ENCODE peak calls at places on chromosomes 7 and 10, in eight cellular contexts. One of them, this sample, is unnamed.

GRCh38 chr7:150388709-150389531 is 9.8 kb downstream of the ZNF775 start:
- DNase-seq in tibial nerve: peak; percentile 23
- DNase-seq in adrenal gland: peak; percentile 95
- DNase-seq in ovary: peak; percentile 81
- DNase-seq in mesendoderm: peak; percentile 59
- DNase-seq in stomach: peak; percentile 75
- DNase-seq in cardiac muscle cell: peak; percentile 43
- DNase-seq in CD8-positive, alpha-beta T cell: no peak
- DNase-seq in this sample: peak; percentile 88

GRCh38 chr7:37310322-37311080 is 138.2 kb downstream of the ELMO1 start:
- DNase-seq in tibial nerve: no peak
- DNase-seq in adrenal gland: no peak
- DNase-seq in cardiac muscle cell: no peak
- DNase-seq in ovary: no peak
- DNase-seq in stomach: no peak
- DNase-seq in CD8-positive, alpha-beta T cell: no peak
- DNase-seq in mesendoderm: no peak
- DNase-seq in this sample: no peak

GRCh38 chr7:151566897-151567320 is 47.2 kb upstream of the RHEB start:
- DNase-seq in tibial nerve: no peak
- DNase-seq in adrenal gland: no peak
- DNase-seq in ovary: no peak
- DNase-seq in mesendoderm: peak; percentile 59
- DNase-seq in CD8-positive, alpha-beta T cell: no peak
- DNase-seq in cardiac muscle cell: no peak
- DNase-seq in stomach: no peak
- DNase-seq in this sample: no peak

GRCh38 chr10:14478639-14479038 is 147.9 kb upstream of the FRMD4A start:
- DNase-seq in cardiac muscle cell: peak; percentile 71
- DNase-seq in ovary: peak; percentile 41
- DNase-seq in adrenal gland: peak; percentile 73
- DNase-seq in stomach: peak; percentile 49
- DNase-seq in tibial nerve: peak; percentile 72
- DNase-seq in mesendoderm: peak; percentile 80
- DNase-seq in CD8-positive, alpha-beta T cell: no peak
- DNase-seq in this sample: peak; percentile 90

GRCh38 chr10:58475322-58476277 is 37.1 kb upstream of the BICC1 start:
- DNase-seq in tibial nerve: no peak
- DNase-seq in CD8-positive, alpha-beta T cell: no peak
- DNase-seq in stomach: no peak
- DNase-seq in mesendoderm: peak; percentile 33
- DNase-seq in ovary: no peak
- DNase-seq in adrenal gland: no peak
- DNase-seq in cardiac muscle cell: no peak
- DNase-seq in this sample: peak; percentile 24

GRCh38 chr7:20647908-20648776 is 32.7 kb downstream of the ABCB5 start:
- DNase-seq in mesendoderm: peak; percentile 84
- DNase-seq in adrenal gland: no peak
- DNase-seq in cardiac muscle cell: peak; percentile 70
- DNase-seq in stomach: no peak
- DNase-seq in tibial nerve: no peak
- DNase-seq in CD8-positive, alpha-beta T cell: no peak
- DNase-seq in ovary: no peak
- DNase-seq in this sample: peak; percentile 65

GRCh38 chr10:75001715-75002350 is 109.6 kb upstream of the SAMD8 start:
- DNase-seq in stomach: no peak
- DNase-seq in CD8-positive, alpha-beta T cell: no peak
- DNase-seq in adrenal gland: no peak
- DNase-seq in tibial nerve: no peak
- DNase-seq in ovary: no peak
- DNase-seq in mesendoderm: no peak
- DNase-seq in cardiac muscle cell: no peak
- DNase-seq in this sample: no peak

GRCh38 chr10:67612156-67612555 is 83.8 kb downstream of the CTNNA3 start:
- DNase-seq in ovary: no peak
- DNase-seq in cardiac muscle cell: no peak
- DNase-seq in CD8-positive, alpha-beta T cell: no peak
- DNase-seq in tibial nerve: no peak
- DNase-seq in stomach: no peak
- DNase-seq in mesendoderm: no peak
- DNase-seq in adrenal gland: no peak
- DNase-seq in this sample: no peak

GRCh38 chr7:116455009-116455408 is 44.5 kb upstream of the CAV2 start:
- DNase-seq in adrenal gland: no peak
- DNase-seq in mesendoderm: no peak
- DNase-seq in ovary: no peak
- DNase-seq in stomach: no peak
- DNase-seq in CD8-positive, alpha-beta T cell: no peak
- DNase-seq in tibial nerve: no peak
- DNase-seq in cardiac muscle cell: no peak
- DNase-seq in this sample: no peak

GRCh38 chr10:102555781-102556328 is 52.1 kb downstream of the SUFU start:
- DNase-seq in ovary: no peak
- DNase-seq in cardiac muscle cell: no peak
- DNase-seq in tibial nerve: no peak
- DNase-seq in CD8-positive, alpha-beta T cell: no peak
- DNase-seq in mesendoderm: no peak
- DNase-seq in adrenal gland: peak; percentile 73
- DNase-seq in stomach: no peak
- DNase-seq in this sample: no peak

GRCh38 chr7:133674079-133674478 is 421.2 kb downstream of the EXOC4 start:
- DNase-seq in adrenal gland: no peak
- DNase-seq in tibial nerve: no peak
- DNase-seq in cardiac muscle cell: no peak
- DNase-seq in ovary: no peak
- DNase-seq in mesendoderm: no peak
- DNase-seq in CD8-positive, alpha-beta T cell: no peak
- DNase-seq in stomach: no peak
- DNase-seq in this sample: no peak

GRCh38 chr10:82813856-82814255 is 938.9 kb downstream of the NRG3 start:
- DNase-seq in mesendoderm: peak; percentile 27
- DNase-seq in cardiac muscle cell: no peak
- DNase-seq in ovary: no peak
- DNase-seq in stomach: peak; percentile 32
- DNase-seq in CD8-positive, alpha-beta T cell: no peak
- DNase-seq in adrenal gland: no peak
- DNase-seq in tibial nerve: no peak
- DNase-seq in this sample: no peak

GRCh38 chr7:138029941-138030340 is 28.1 kb upstream of the CREB3L2 start:
- DNase-seq in cardiac muscle cell: no peak
- DNase-seq in tibial nerve: no peak
- DNase-seq in adrenal gland: no peak
- DNase-seq in mesendoderm: peak; percentile 86
- DNase-seq in stomach: no peak
- DNase-seq in CD8-positive, alpha-beta T cell: no peak
- DNase-seq in ovary: no peak
- DNase-seq in this sample: no peak

GRCh38 chr10:62195675-62195926 is 73.0 kb downstream of the RTKN2 start:
- DNase-seq in adrenal gland: no peak
- DNase-seq in tibial nerve: no peak
- DNase-seq in mesendoderm: no peak
- DNase-seq in stomach: no peak
- DNase-seq in CD8-positive, alpha-beta T cell: no peak
- DNase-seq in ovary: no peak
- DNase-seq in cardiac muscle cell: no peak
- DNase-seq in this sample: no peak

GRCh38 chr10:52644678-52645434 is 127.7 kb downstream of the MBL2 start:
- DNase-seq in mesendoderm: peak; percentile 54
- DNase-seq in adrenal gland: peak; percentile 62
- DNase-seq in tibial nerve: peak; percentile 32
- DNase-seq in ovary: no peak
- DNase-seq in cardiac muscle cell: peak; percentile 66
- DNase-seq in stomach: peak; percentile 40
- DNase-seq in CD8-positive, alpha-beta T cell: no peak
- DNase-seq in this sample: peak; percentile 70

GRCh38 chr10:70920519-70920918 is 32.2 kb upstream of the PCBD1 start:
- DNase-seq in mesendoderm: no peak
- DNase-seq in CD8-positive, alpha-beta T cell: no peak
- DNase-seq in tibial nerve: no peak
- DNase-seq in ovary: no peak
- DNase-seq in cardiac muscle cell: no peak
- DNase-seq in adrenal gland: no peak
- DNase-seq in stomach: peak; percentile 76
- DNase-seq in this sample: no peak

GRCh38 chr10:80471009-80471408 is 16.9 kb downstream of the TSPAN14 start:
- DNase-seq in tibial nerve: no peak
- DNase-seq in cardiac muscle cell: no peak
- DNase-seq in ovary: no peak
- DNase-seq in mesendoderm: no peak
- DNase-seq in CD8-positive, alpha-beta T cell: peak; percentile 37
- DNase-seq in adrenal gland: no peak
- DNase-seq in stomach: no peak
- DNase-seq in this sample: no peak

GRCh38 chr10:8312079-8312478 is 257.6 kb downstream of the GATA3 start:
- DNase-seq in ovary: no peak
- DNase-seq in adrenal gland: no peak
- DNase-seq in tibial nerve: no peak
- DNase-seq in stomach: no peak
- DNase-seq in CD8-positive, alpha-beta T cell: no peak
- DNase-seq in mesendoderm: no peak
- DNase-seq in cardiac muscle cell: no peak
- DNase-seq in this sample: no peak

GRCh38 chr7:45188736-45189135 is 31.1 kb downstream of the RAMP3 start:
- DNase-seq in ovary: no peak
- DNase-seq in cardiac muscle cell: no peak
- DNase-seq in adrenal gland: no peak
- DNase-seq in CD8-positive, alpha-beta T cell: no peak
- DNase-seq in stomach: peak; percentile 17
- DNase-seq in mesendoderm: no peak
- DNase-seq in tibial nerve: no peak
- DNase-seq in this sample: no peak

GRCh38 chr7:149713731-149714068 is 59.7 kb downstream of the ZNF467 start:
- DNase-seq in ovary: no peak
- DNase-seq in adrenal gland: no peak
- DNase-seq in CD8-positive, alpha-beta T cell: no peak
- DNase-seq in tibial nerve: peak; percentile 2
- DNase-seq in mesendoderm: no peak
- DNase-seq in cardiac muscle cell: no peak
- DNase-seq in stomach: no peak
- DNase-seq in this sample: no peak

DNA sequence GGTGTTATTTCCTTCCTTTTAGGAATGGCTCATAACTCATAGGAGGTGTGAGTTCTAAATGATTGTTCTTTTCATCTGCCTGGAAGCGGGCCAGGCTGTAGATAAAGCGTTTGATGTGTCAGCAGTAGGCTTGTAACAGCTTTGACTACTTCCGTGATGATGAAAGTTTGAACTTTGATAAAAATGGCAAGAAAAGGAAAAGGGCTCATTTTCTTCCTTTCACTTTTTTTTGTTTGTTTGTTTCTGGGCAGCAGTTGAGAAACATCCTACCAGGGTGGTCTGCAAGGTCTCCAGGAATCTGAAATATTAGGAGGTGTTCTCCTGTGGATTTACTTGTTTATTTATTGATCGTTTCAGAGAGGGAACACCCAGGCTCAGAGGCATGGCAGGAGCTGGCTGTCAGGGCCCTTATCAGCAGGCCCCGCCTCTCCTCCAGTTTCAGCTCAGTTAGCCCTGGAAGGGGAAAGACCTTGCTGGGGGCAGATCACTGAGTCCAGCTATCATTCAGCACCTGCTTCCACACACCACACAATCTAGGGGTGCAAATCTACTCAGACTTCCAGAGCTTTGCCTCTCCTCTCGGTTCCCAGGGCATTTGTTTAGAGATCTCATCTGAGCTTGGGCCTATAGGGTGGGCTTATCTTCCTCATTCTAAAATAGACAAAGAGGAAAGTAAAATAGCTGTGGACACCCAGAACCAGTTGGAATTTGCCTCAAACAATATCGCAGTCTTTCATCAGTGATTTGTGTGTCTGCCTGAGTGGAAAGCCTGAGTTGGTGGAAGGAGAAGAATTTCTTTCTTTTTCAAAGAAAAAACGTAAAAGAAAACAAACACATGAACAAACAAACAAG is 131.0 kb downstream of the BMPER start:
- DNase-seq in adrenal gland: peak; percentile 59
- DNase-seq in tibial nerve: no peak
- DNase-seq in CD8-positive, alpha-beta T cell: no peak
- DNase-seq in stomach: peak; percentile 83
- DNase-seq in mesendoderm: peak; percentile 44
- DNase-seq in ovary: peak; percentile 63
- DNase-seq in cardiac muscle cell: peak; percentile 70
- DNase-seq in this sample: peak; percentile 49
- H3K27ac ChIP-seq in adrenal gland: peak overlapping the region; percentile 43
- H3K27ac ChIP-seq in tibial nerve: no peak overlapping the region
- H3K27ac ChIP-seq in CD8-positive, alpha-beta T cell: no peak overlapping the region
- H3K27ac ChIP-seq in stomach: peak overlapping the region; percentile 72
- H3K27ac ChIP-seq in mesendoderm: no peak overlapping the region
- H3K27ac ChIP-seq in ovary: no peak overlapping the region
- H3K27ac ChIP-seq in cardiac muscle cell: peak overlapping the region; percentile 88
- H3K27ac ChIP-seq in this sample: no peak overlapping the region

GRCh38 chr10:36624551-36625100 is 500.8 kb upstream of the ANKRD30A start:
- DNase-seq in tibial nerve: no peak
- DNase-seq in stomach: no peak
- DNase-seq in CD8-positive, alpha-beta T cell: no peak
- DNase-seq in adrenal gland: no peak
- DNase-seq in cardiac muscle cell: no peak
- DNase-seq in mesendoderm: no peak
- DNase-seq in ovary: no peak
- DNase-seq in this sample: no peak

GRCh38 chr10:36630267-36630666 is 495.1 kb upstream of the ANKRD30A start:
- DNase-seq in stomach: no peak
- DNase-seq in cardiac muscle cell: no peak
- DNase-seq in mesendoderm: no peak
- DNase-seq in ovary: no peak
- DNase-seq in adrenal gland: no peak
- DNase-seq in CD8-positive, alpha-beta T cell: no peak
- DNase-seq in tibial nerve: no peak
- DNase-seq in this sample: no peak

GRCh38 chr10:36634916-36635315 is 490.5 kb upstream of the ANKRD30A start:
- DNase-seq in adrenal gland: no peak
- DNase-seq in cardiac muscle cell: no peak
- DNase-seq in tibial nerve: no peak
- DNase-seq in ovary: no peak
- DNase-seq in stomach: no peak
- DNase-seq in mesendoderm: no peak
- DNase-seq in CD8-positive, alpha-beta T cell: no peak
- DNase-seq in this sample: no peak

GRCh38 chr10:36629476-36629875 is 495.9 kb upstream of the ANKRD30A start:
- DNase-seq in ovary: no peak
- DNase-seq in cardiac muscle cell: no peak
- DNase-seq in tibial nerve: no peak
- DNase-seq in adrenal gland: no peak
- DNase-seq in CD8-positive, alpha-beta T cell: no peak
- DNase-seq in stomach: no peak
- DNase-seq in mesendoderm: no peak
- DNase-seq in this sample: no peak
- H3K4me1 ChIP-seq in ovary: no peaks in the 10 kb centered on the region
- H3K4me1 ChIP-seq in cardiac muscle cell: no peaks in the 10 kb centered on the region
- H3K4me1 ChIP-seq in tibial nerve: no peaks in the 10 kb centered on the region
- H3K4me1 ChIP-seq in adrenal gland: no peaks in the 10 kb centered on the region
- H3K4me1 ChIP-seq in CD8-positive, alpha-beta T cell: no peaks in the 10 kb centered on the region
- H3K4me1 ChIP-seq in stomach: no peaks in the 10 kb centered on the region
- H3K4me1 ChIP-seq in mesendoderm: no peaks in the 10 kb centered on the region
- H3K4me1 ChIP-seq in this sample: no peaks in the 10 kb centered on the region

GRCh38 chr10:124001391-124002260 is 91.8 kb downstream of the CHST15 start:
- DNase-seq in adrenal gland: no peak
- DNase-seq in tibial nerve: no peak
- DNase-seq in cardiac muscle cell: no peak
- DNase-seq in ovary: peak; percentile 24
- DNase-seq in mesendoderm: no peak
- DNase-seq in CD8-positive, alpha-beta T cell: no peak
- DNase-seq in stomach: peak; percentile 23
- DNase-seq in this sample: no peak
- H3K27ac ChIP-seq in adrenal gland: no peak overlapping the region
- H3K27ac ChIP-seq in tibial nerve: no peak overlapping the region
- H3K27ac ChIP-seq in cardiac muscle cell: no peak overlapping the region
- H3K27ac ChIP-seq in ovary: no peak overlapping the region
- H3K27ac ChIP-seq in mesendoderm: no peak overlapping the region
- H3K27ac ChIP-seq in CD8-positive, alpha-beta T cell: no peak overlapping the region
- H3K27ac ChIP-seq in stomach: no peak overlapping the region
- H3K27ac ChIP-seq in this sample: no peak overlapping the region

GRCh38 chr10:69326692-69327091 is 48.4 kb downstream of the HK1 start:
- DNase-seq in tibial nerve: no peak
- DNase-seq in ovary: no peak
- DNase-seq in mesendoderm: no peak
- DNase-seq in stomach: no peak
- DNase-seq in adrenal gland: no peak
- DNase-seq in CD8-positive, alpha-beta T cell: no peak
- DNase-seq in cardiac muscle cell: no peak
- DNase-seq in this sample: no peak
- H3K4me1 ChIP-seq in tibial nerve: peaks cover 16% of the 10 kb centered on the region
- H3K4me1 ChIP-seq in ovary: peaks cover 2% of the 10 kb centered on the region
- H3K4me1 ChIP-seq in mesendoderm: peaks cover 31% of the 10 kb centered on the region
- H3K4me1 ChIP-seq in stomach: peaks cover 26% of the 10 kb centered on the region
- H3K4me1 ChIP-seq in adrenal gland: peaks cover 49% of the 10 kb centered on the region
- H3K4me1 ChIP-seq in CD8-positive, alpha-beta T cell: peaks cover 26% of the 10 kb centered on the region
- H3K4me1 ChIP-seq in cardiac muscle cell: peaks cover 55% of the 10 kb centered on the region
- H3K4me1 ChIP-seq in this sample: no peaks in the 10 kb centered on the region